ENCODE peak calls at places on chromosome 10, in six cellular contexts. R is HCT116, Q is HepG2, A is SK-N-SH, U is GM12878, W is K562. L is an unnamed sample.

GRCh38 chr10:124332426-124332825 is 86.3 kb downstream of the OAT start:
- DNase-seq in R (no peak), Q (no peak), A (no peak), U (no peak), W (no peak), L (no peak)

GRCh38 chr10:93841930-93842329 is 51.8 kb upstream of the SLC35G1 start:
- DNase-seq in R (no peak), Q (no peak), A (no peak), U (no peak), W (no peak), L (no peak)

GRCh38 chr10:132105302-132105995 is 39.7 kb downstream of the JAKMIP3 start:
- DNase-seq in R (no peak), Q (no peak), A (no peak), U (no peak), W (no peak), L (no peak)

GRCh38 chr10:65183236-65183635 is 1662.0 kb downstream of the REEP3 start:
- DNase-seq in R (no peak), Q (no peak), A (no peak), U (no peak), W (no peak), L (no peak)

GRCh38 chr10:66925896-66926719 is at the start of gene LRRTM3:
- DNase-seq in R (peak), Q (peak), A (peak), U (peak), W (peak), L (peak)

GRCh38 chr10:106424981-106425380 is 739.5 kb downstream of the SORCS1 start:
- DNase-seq in R (no peak), Q (no peak), A (no peak), U (no peak), W (no peak), L (no peak)

GRCh38 chr10:4213441-4213840 is 428.4 kb upstream of the KLF6 start:
- DNase-seq in R (no peak), Q (no peak), A (no peak), U (no peak), W (no peak), L (no peak)

GRCh38 chr10:22648547-22648961 is 65.8 kb downstream of the PIP4K2A start:
- DNase-seq in R (no peak), Q (no peak), A (no peak), U (peak), W (no peak), L (no peak)

GRCh38 chr10:91210435-91210834 is 10.0 kb upstream of the PCGF5 start:
- DNase-seq in R (no peak), Q (peak), A (peak), U (no peak), W (no peak), L (no peak)

GRCh38 chr10:125160856-125161569 is 650 bp upstream of the CTBP2 start:
- DNase-seq in R (peak), Q (no peak), A (peak), U (no peak), W (peak), L (peak)

GRCh38 chr10:90675621-90676020 is 182.2 kb downstream of the HTR7 start:
- DNase-seq in R (no peak), Q (no peak), A (no peak), U (no peak), W (no peak), L (no peak)

GRCh38 chr10:6009159-6009558 is 31.8 kb upstream of the IL15RA start:
- DNase-seq in R (no peak), Q (no peak), A (no peak), U (no peak), W (no peak), L (no peak)

GRCh38 chr10:117158297-117158696 is 20.2 kb upstream of the VAX1 start:
- DNase-seq in R (no peak), Q (no peak), A (no peak), U (no peak), W (no peak), L (no peak)

GRCh38 chr10:132152896-132153580 is 33.7 kb upstream of the DPYSL4 start:
- DNase-seq in R (no peak), Q (no peak), A (no peak), U (no peak), W (no peak), L (no peak)

GRCh38 chr10:84178387-84178697 is 4.7 kb downstream of the GPR15LG start:
- DNase-seq in R (no peak), Q (no peak), A (no peak), U (no peak), W (no peak), L (no peak)

GRCh38 chr10:80917636-80918035 is 379.9 kb downstream of the SH2D4B start:
- DNase-seq in R (no peak), Q (no peak), A (no peak), U (no peak), W (no peak), L (no peak)

GRCh38 chr10:112827951-112828350 is 122.1 kb upstream of the TCF7L2 start:
- DNase-seq in R (no peak), Q (no peak), A (no peak), U (no peak), W (no peak), L (no peak)

GRCh38 chr10:5103481-5103880 is 9.3 kb downstream of the AKR1C3 start:
- DNase-seq in R (no peak), Q (no peak), A (no peak), U (no peak), W (no peak), L (no peak)

GRCh38 chr10:11553773-11554381 is 57.6 kb downstream of the USP6NL start:
- DNase-seq in R (no peak), Q (no peak), A (no peak), U (peak), W (no peak), L (no peak)

GRCh38 chr10:10798543-10799192 is 219.0 kb upstream of the CELF2 start:
- DNase-seq in R (no peak), Q (no peak), A (no peak), U (no peak), W (no peak), L (no peak)

GRCh38 chr10:132200344-132201110 is 13.8 kb downstream of the DPYSL4 start:
- DNase-seq in R (no peak), Q (no peak), A (peak), U (no peak), W (no peak), L (no peak)

GRCh38 chr10:110859947-110860376 is 11.8 kb upstream of the PDCD4 start:
- DNase-seq in R (no peak), Q (no peak), A (no peak), U (no peak), W (no peak), L (no peak)

GRCh38 chr10:43816351-43817321 is 168.0 kb upstream of the ZNF32 start:
- DNase-seq in R (no peak), Q (no peak), A (peak), U (peak), W (no peak), L (no peak)
- TF ChIP-seq JUND in R (no peak), Q (no peak), A (peak), U (no peak), W (no peak), L (no peak)

GRCh38 chr10:52566471-52567246 is 205.9 kb downstream of the MBL2 start:
- DNase-seq in R (peak), Q (peak), A (peak), U (no peak), W (no peak), L (no peak)
- TF ChIP-seq JUND in R (no peak), Q (no peak), A (no peak), U (no peak), W (no peak), L (no peak)

DNA sequence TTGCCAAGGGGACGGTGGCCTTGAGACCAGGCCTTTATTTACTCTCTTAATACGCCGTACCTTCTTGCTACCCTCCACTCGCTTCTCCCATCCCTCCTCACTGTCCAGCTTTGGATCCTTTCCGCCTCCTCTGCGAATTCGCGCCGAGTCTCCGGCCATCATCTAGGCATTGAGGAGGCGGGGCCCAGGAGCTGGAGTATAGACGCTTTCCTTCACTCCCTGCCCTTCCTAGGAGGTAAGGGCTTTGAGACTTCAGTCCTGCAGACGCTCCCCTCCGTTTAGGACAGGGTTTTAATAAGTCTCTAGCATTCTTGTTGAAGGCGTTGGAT is 538 bp downstream of the TFAM start:
- DNase-seq in R (no peak), Q (peak), A (peak), U (no peak), W (peak), L (peak)
- TF ChIP-seq JUND in R (no peak), Q (no peak), A (no peak), U (no peak), W (no peak), L (no peak)

GRCh38 chr10:78044179-78044578 is 10.5 kb downstream of the RPS24 start:
- DNase-seq in R (no peak), Q (no peak), A (no peak), U (no peak), W (no peak), L (no peak)
- TF ChIP-seq JUND in R (no peak), Q (no peak), A (no peak), U (no peak), W (no peak), L (no peak)

L was measured in T47D.